ENCODE peak calls at places on chromosomes 12 and 14, in nine cellular contexts. One of them, this sample, is unnamed.

GRCh38 chr12:66247741-66248140 is 54.6 kb upstream of the HELB start:
- DNase-seq in nephron progenitor cell: no peak
- DNase-seq in WERI-Rb-1: no peak
- DNase-seq in fibroblast of pulmonary artery: no peak
- DNase-seq in adrenal gland: no peak
- DNase-seq in WTC11: no peak
- DNase-seq in tibial artery: no peak
- DNase-seq in astrocyte of the cerebellum: no peak
- DNase-seq in heart left ventricle: no peak
- DNase-seq in this sample: no peak

GRCh38 chr12:131787143-131787660 is 41.0 kb upstream of the MMP17 start:
- DNase-seq in WTC11: no peak
- DNase-seq in heart left ventricle: no peak
- DNase-seq in nephron progenitor cell: no peak
- DNase-seq in adrenal gland: no peak
- DNase-seq in astrocyte of the cerebellum: no peak
- DNase-seq in WERI-Rb-1: no peak
- DNase-seq in fibroblast of pulmonary artery: no peak
- DNase-seq in tibial artery: no peak
- DNase-seq in this sample: no peak

GRCh38 chr12:120346681-120347080 is 19.1 kb upstream of the PLA2G1B start:
- DNase-seq in WERI-Rb-1: no peak
- DNase-seq in fibroblast of pulmonary artery: no peak
- DNase-seq in adrenal gland: no peak
- DNase-seq in astrocyte of the cerebellum: no peak
- DNase-seq in nephron progenitor cell: no peak
- DNase-seq in WTC11: no peak
- DNase-seq in heart left ventricle: no peak
- DNase-seq in tibial artery: no peak
- DNase-seq in this sample: no peak

GRCh38 chr14:100015251-100015655 is 50.0 kb upstream of the EVL start:
- DNase-seq in tibial artery: no peak
- DNase-seq in nephron progenitor cell: no peak
- DNase-seq in adrenal gland: no peak
- DNase-seq in astrocyte of the cerebellum: no peak
- DNase-seq in heart left ventricle: no peak
- DNase-seq in fibroblast of pulmonary artery: no peak
- DNase-seq in WTC11: no peak
- DNase-seq in WERI-Rb-1: no peak
- DNase-seq in this sample: no peak

GRCh38 chr14:21039059-21039422 is 3.1 kb upstream of the RNASE7 start:
- DNase-seq in heart left ventricle: peak
- DNase-seq in adrenal gland: peak
- DNase-seq in fibroblast of pulmonary artery: peak
- DNase-seq in nephron progenitor cell: no peak
- DNase-seq in tibial artery: peak
- DNase-seq in WERI-Rb-1: peak
- DNase-seq in WTC11: peak
- DNase-seq in astrocyte of the cerebellum: no peak
- DNase-seq in this sample: no peak

GRCh38 chr12:88393017-88393767 is 187.1 kb downstream of the KITLG start:
- DNase-seq in astrocyte of the cerebellum: no peak
- DNase-seq in fibroblast of pulmonary artery: peak
- DNase-seq in adrenal gland: no peak
- DNase-seq in WERI-Rb-1: no peak
- DNase-seq in heart left ventricle: no peak
- DNase-seq in nephron progenitor cell: no peak
- DNase-seq in tibial artery: no peak
- DNase-seq in WTC11: peak
- DNase-seq in this sample: peak

GRCh38 chr12:120688527-120689071 is 1.6 kb downstream of the MLEC start:
- DNase-seq in heart left ventricle: no peak
- DNase-seq in WTC11: no peak
- DNase-seq in nephron progenitor cell: no peak
- DNase-seq in astrocyte of the cerebellum: no peak
- DNase-seq in adrenal gland: peak
- DNase-seq in tibial artery: no peak
- DNase-seq in fibroblast of pulmonary artery: no peak
- DNase-seq in WERI-Rb-1: no peak
- DNase-seq in this sample: peak

GRCh38 chr12:57726884-57727757 is 11.4 kb downstream of the AGAP2 start:
- DNase-seq in WTC11: peak
- DNase-seq in astrocyte of the cerebellum: no peak
- DNase-seq in adrenal gland: peak
- DNase-seq in tibial artery: no peak
- DNase-seq in fibroblast of pulmonary artery: no peak
- DNase-seq in heart left ventricle: peak
- DNase-seq in nephron progenitor cell: peak
- DNase-seq in WERI-Rb-1: peak
- DNase-seq in this sample: no peak

GRCh38 chr12:14618990-14619389 is 51.3 kb upstream of the PLBD1 start:
- DNase-seq in tibial artery: no peak
- DNase-seq in heart left ventricle: no peak
- DNase-seq in WERI-Rb-1: peak
- DNase-seq in fibroblast of pulmonary artery: peak
- DNase-seq in adrenal gland: no peak
- DNase-seq in nephron progenitor cell: no peak
- DNase-seq in astrocyte of the cerebellum: no peak
- DNase-seq in WTC11: no peak
- DNase-seq in this sample: peak

GRCh38 chr14:30588873-30589272 is 29.9 kb downstream of the G2E3 start:
- DNase-seq in adrenal gland: no peak
- DNase-seq in heart left ventricle: no peak
- DNase-seq in WERI-Rb-1: no peak
- DNase-seq in tibial artery: no peak
- DNase-seq in astrocyte of the cerebellum: no peak
- DNase-seq in fibroblast of pulmonary artery: no peak
- DNase-seq in nephron progenitor cell: no peak
- DNase-seq in WTC11: no peak
- DNase-seq in this sample: no peak

GRCh38 chr12:12008232-12008850 is 62.4 kb upstream of the BCL2L14 start:
- DNase-seq in WERI-Rb-1: no peak
- DNase-seq in WTC11: peak
- DNase-seq in heart left ventricle: no peak
- DNase-seq in fibroblast of pulmonary artery: no peak
- DNase-seq in adrenal gland: no peak
- DNase-seq in tibial artery: no peak
- DNase-seq in nephron progenitor cell: no peak
- DNase-seq in astrocyte of the cerebellum: no peak
- DNase-seq in this sample: no peak
- TF ChIP-seq CTCF in WERI-Rb-1: peak
- TF ChIP-seq CTCF in WTC11: peak
- TF ChIP-seq CTCF in heart left ventricle: peak
- TF ChIP-seq CTCF in fibroblast of pulmonary artery: peak
- TF ChIP-seq CTCF in adrenal gland: no peak
- TF ChIP-seq CTCF in tibial artery: no peak
- TF ChIP-seq CTCF in nephron progenitor cell: no peak
- TF ChIP-seq CTCF in astrocyte of the cerebellum: peak
- TF ChIP-seq CTCF in this sample: no peak

GRCh38 chr14:52602131-52602530 is 49.5 kb downstream of the GPR137C start:
- DNase-seq in WERI-Rb-1: no peak
- DNase-seq in astrocyte of the cerebellum: no peak
- DNase-seq in fibroblast of pulmonary artery: no peak
- DNase-seq in heart left ventricle: no peak
- DNase-seq in adrenal gland: no peak
- DNase-seq in tibial artery: no peak
- DNase-seq in nephron progenitor cell: no peak
- DNase-seq in WTC11: no peak
- DNase-seq in this sample: no peak

GRCh38 chr14:52609445-52610044 is 56.9 kb downstream of the GPR137C start:
- DNase-seq in WERI-Rb-1: no peak
- DNase-seq in adrenal gland: no peak
- DNase-seq in heart left ventricle: no peak
- DNase-seq in WTC11: peak
- DNase-seq in tibial artery: no peak
- DNase-seq in fibroblast of pulmonary artery: no peak
- DNase-seq in astrocyte of the cerebellum: no peak
- DNase-seq in nephron progenitor cell: no peak
- DNase-seq in this sample: no peak

GRCh38 chr14:52610187-52610586 is 57.6 kb downstream of the GPR137C start:
- DNase-seq in fibroblast of pulmonary artery: no peak
- DNase-seq in astrocyte of the cerebellum: no peak
- DNase-seq in WTC11: no peak
- DNase-seq in nephron progenitor cell: no peak
- DNase-seq in WERI-Rb-1: no peak
- DNase-seq in heart left ventricle: no peak
- DNase-seq in tibial artery: no peak
- DNase-seq in adrenal gland: no peak
- DNase-seq in this sample: no peak

DNA sequence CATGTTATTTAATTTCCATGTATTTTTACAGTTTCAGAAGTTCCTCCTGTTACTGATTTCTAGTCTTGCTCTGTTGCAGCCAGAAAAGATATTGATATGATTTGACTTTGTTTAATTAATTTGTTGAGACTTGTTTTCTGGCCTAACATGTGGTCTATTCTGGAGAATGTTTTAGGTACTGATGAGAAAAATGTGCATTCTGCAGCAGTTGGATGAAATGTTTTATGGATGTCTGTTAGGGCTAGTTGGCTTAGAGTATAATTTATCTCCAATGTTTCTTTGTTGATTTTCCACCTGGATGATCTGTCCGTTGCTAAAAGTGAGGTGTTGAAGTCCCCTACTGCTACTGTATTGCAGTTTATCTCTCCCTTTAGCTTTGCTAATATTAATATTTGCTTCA is 54.4 kb downstream of the GPR137C start:
- DNase-seq in WERI-Rb-1: no peak
- DNase-seq in adrenal gland: no peak
- DNase-seq in astrocyte of the cerebellum: no peak
- DNase-seq in heart left ventricle: no peak
- DNase-seq in nephron progenitor cell: no peak
- DNase-seq in fibroblast of pulmonary artery: no peak
- DNase-seq in tibial artery: no peak
- DNase-seq in WTC11: no peak
- DNase-seq in this sample: no peak
- TF ChIP-seq CTCF in WERI-Rb-1: no peak
- TF ChIP-seq CTCF in adrenal gland: no peak
- TF ChIP-seq CTCF in astrocyte of the cerebellum: no peak
- TF ChIP-seq CTCF in heart left ventricle: no peak
- TF ChIP-seq CTCF in nephron progenitor cell: no peak
- TF ChIP-seq CTCF in fibroblast of pulmonary artery: no peak
- TF ChIP-seq CTCF in tibial artery: no peak
- TF ChIP-seq CTCF in WTC11: no peak
- TF ChIP-seq CTCF in this sample: no peak

DNA sequence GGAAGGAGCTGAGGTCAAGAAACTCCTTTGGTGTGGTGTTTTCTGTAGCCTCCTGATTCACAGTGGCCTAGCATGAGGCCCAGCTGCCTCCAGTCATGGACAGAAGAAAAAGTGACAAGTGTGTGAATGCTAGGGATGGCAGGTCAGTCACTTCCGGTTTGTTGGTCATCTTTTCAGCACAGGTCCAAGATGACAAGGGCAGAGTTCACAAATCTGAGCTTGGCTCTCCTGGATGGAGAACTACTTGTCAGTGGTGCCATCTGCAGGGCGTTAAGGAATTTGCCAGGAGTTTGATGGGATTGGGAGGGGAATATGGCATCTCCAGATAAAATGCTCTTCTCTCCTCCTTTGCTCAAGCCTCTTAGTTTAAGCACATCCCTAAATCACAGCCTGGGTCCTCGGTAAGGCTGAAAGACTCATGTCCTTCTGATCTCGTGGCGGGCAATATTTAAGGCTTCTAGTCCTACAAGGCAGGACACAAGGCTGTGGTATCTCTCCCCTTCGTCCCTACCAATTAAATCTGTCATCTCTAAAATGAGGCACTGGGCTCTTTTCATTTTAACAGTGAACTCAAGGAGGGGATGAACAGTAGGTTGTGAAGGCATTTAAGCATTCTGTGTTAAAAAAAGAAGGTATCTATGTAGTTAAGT is 10.0 kb downstream of the TUBA1B start:
- DNase-seq in WERI-Rb-1: peak
- DNase-seq in adrenal gland: peak
- DNase-seq in nephron progenitor cell: peak
- DNase-seq in tibial artery: no peak
- DNase-seq in WTC11: peak
- DNase-seq in astrocyte of the cerebellum: no peak
- DNase-seq in fibroblast of pulmonary artery: peak
- DNase-seq in heart left ventricle: peak
- DNase-seq in this sample: peak
- TF ChIP-seq CTCF in WERI-Rb-1: peak
- TF ChIP-seq CTCF in adrenal gland: peak
- TF ChIP-seq CTCF in nephron progenitor cell: peak
- TF ChIP-seq CTCF in tibial artery: peak
- TF ChIP-seq CTCF in WTC11: no peak
- TF ChIP-seq CTCF in astrocyte of the cerebellum: peak
- TF ChIP-seq CTCF in fibroblast of pulmonary artery: peak
- TF ChIP-seq CTCF in heart left ventricle: peak
- TF ChIP-seq CTCF in this sample: peak

DNA sequence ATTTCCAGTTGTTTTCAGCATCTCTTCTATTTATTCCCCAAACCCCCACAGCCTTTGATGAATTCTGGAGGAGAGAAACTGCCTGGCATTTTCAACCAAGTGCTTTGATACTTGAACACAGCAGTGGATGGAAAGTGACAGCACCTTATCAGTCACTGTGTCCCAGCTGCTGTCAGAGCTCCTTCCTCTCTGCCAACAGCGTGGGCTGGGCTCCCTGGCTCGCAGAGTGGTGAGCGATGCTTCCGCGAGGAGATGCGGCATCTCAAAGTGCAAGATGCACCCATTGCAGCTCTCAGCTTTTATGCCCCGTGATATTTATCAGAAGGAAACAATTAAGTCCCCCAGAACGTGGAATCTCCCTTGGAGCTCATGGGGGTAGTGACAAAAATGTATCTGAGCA is 72.6 kb upstream of the TCL1A start:
- DNase-seq in adrenal gland: no peak
- DNase-seq in WERI-Rb-1: no peak
- DNase-seq in nephron progenitor cell: no peak
- DNase-seq in astrocyte of the cerebellum: no peak
- DNase-seq in heart left ventricle: no peak
- DNase-seq in tibial artery: no peak
- DNase-seq in fibroblast of pulmonary artery: no peak
- DNase-seq in WTC11: no peak
- DNase-seq in this sample: no peak
- TF ChIP-seq CTCF in adrenal gland: no peak
- TF ChIP-seq CTCF in WERI-Rb-1: no peak
- TF ChIP-seq CTCF in nephron progenitor cell: no peak
- TF ChIP-seq CTCF in astrocyte of the cerebellum: no peak
- TF ChIP-seq CTCF in heart left ventricle: no peak
- TF ChIP-seq CTCF in tibial artery: no peak
- TF ChIP-seq CTCF in fibroblast of pulmonary artery: no peak
- TF ChIP-seq CTCF in WTC11: no peak
- TF ChIP-seq CTCF in this sample: no peak

GRCh38 chr14:52012635-52013034 is 23.3 kb downstream of the RTRAF start:
- DNase-seq in heart left ventricle: peak
- DNase-seq in fibroblast of pulmonary artery: peak
- DNase-seq in adrenal gland: peak
- DNase-seq in astrocyte of the cerebellum: no peak
- DNase-seq in WTC11: no peak
- DNase-seq in WERI-Rb-1: no peak
- DNase-seq in tibial artery: peak
- DNase-seq in nephron progenitor cell: no peak
- DNase-seq in this sample: peak
- TF ChIP-seq CTCF in heart left ventricle: no peak
- TF ChIP-seq CTCF in fibroblast of pulmonary artery: no peak
- TF ChIP-seq CTCF in adrenal gland: no peak
- TF ChIP-seq CTCF in astrocyte of the cerebellum: no peak
- TF ChIP-seq CTCF in WTC11: no peak
- TF ChIP-seq CTCF in WERI-Rb-1: no peak
- TF ChIP-seq CTCF in tibial artery: no peak
- TF ChIP-seq CTCF in nephron progenitor cell: no peak
- TF ChIP-seq CTCF in this sample: no peak